ENCODE peak calls at places on chromosomes 1 and 21, in nine cellular contexts. One of them, this sample, is unnamed.

GRCh38 chr1:23216771-23217420 is 406 bp downstream of the HTR1D start:
- DNase-seq in kidney epithelial cell: no peak
- DNase-seq in coronary artery: no peak
- DNase-seq in activated B cell treated with CpG ODN at 0.5 μM for 24 hours: peak; percentile 41
- DNase-seq in HCT116: no peak
- DNase-seq in BJ: no peak
- DNase-seq in fibroblast of mammary gland: no peak
- DNase-seq in AG09319: no peak
- DNase-seq in lower lobe of right lung: no peak
- DNase-seq in this sample: peak; percentile 16

GRCh38 chr1:6870571-6870970 is 85.3 kb downstream of the CAMTA1 start:
- DNase-seq in lower lobe of right lung: no peak
- DNase-seq in BJ: no peak
- DNase-seq in coronary artery: no peak
- DNase-seq in activated B cell treated with CpG ODN at 0.5 μM for 24 hours: no peak
- DNase-seq in AG09319: no peak
- DNase-seq in kidney epithelial cell: no peak
- DNase-seq in fibroblast of mammary gland: no peak
- DNase-seq in HCT116: no peak
- DNase-seq in this sample: no peak

GRCh38 chr1:73813726-73814125 is 384.2 kb downstream of the LRRIQ3 start:
- DNase-seq in HCT116: no peak
- DNase-seq in fibroblast of mammary gland: no peak
- DNase-seq in lower lobe of right lung: no peak
- DNase-seq in activated B cell treated with CpG ODN at 0.5 μM for 24 hours: no peak
- DNase-seq in coronary artery: no peak
- DNase-seq in AG09319: no peak
- DNase-seq in kidney epithelial cell: no peak
- DNase-seq in BJ: no peak
- DNase-seq in this sample: peak; percentile 2

GRCh38 chr1:223747838-223748335 is 35.5 kb downstream of the CAPN2 start:
- DNase-seq in kidney epithelial cell: no peak
- DNase-seq in HCT116: no peak
- DNase-seq in AG09319: no peak
- DNase-seq in activated B cell treated with CpG ODN at 0.5 μM for 24 hours: no peak
- DNase-seq in fibroblast of mammary gland: peak; percentile 49
- DNase-seq in BJ: no peak
- DNase-seq in lower lobe of right lung: no peak
- DNase-seq in coronary artery: no peak
- DNase-seq in this sample: peak; percentile 94

GRCh38 chr1:231924183-231924582 is 297.6 kb downstream of the DISC1 start:
- DNase-seq in coronary artery: no peak
- DNase-seq in lower lobe of right lung: no peak
- DNase-seq in fibroblast of mammary gland: no peak
- DNase-seq in BJ: no peak
- DNase-seq in kidney epithelial cell: no peak
- DNase-seq in AG09319: no peak
- DNase-seq in activated B cell treated with CpG ODN at 0.5 μM for 24 hours: no peak
- DNase-seq in HCT116: no peak
- DNase-seq in this sample: no peak

GRCh38 chr1:38489844-38490270 is 369.7 kb downstream of the RRAGC start:
- DNase-seq in kidney epithelial cell: no peak
- DNase-seq in BJ: no peak
- DNase-seq in lower lobe of right lung: no peak
- DNase-seq in HCT116: peak; percentile 64
- DNase-seq in AG09319: no peak
- DNase-seq in activated B cell treated with CpG ODN at 0.5 μM for 24 hours: no peak
- DNase-seq in coronary artery: no peak
- DNase-seq in fibroblast of mammary gland: peak; percentile 4
- DNase-seq in this sample: peak; percentile 35

GRCh38 chr1:23019851-23020625 is 770 bp downstream of the KDM1A start:
- DNase-seq in lower lobe of right lung: peak; percentile 53
- DNase-seq in coronary artery: no peak
- DNase-seq in HCT116: no peak
- DNase-seq in AG09319: no peak
- DNase-seq in BJ: no peak
- DNase-seq in activated B cell treated with CpG ODN at 0.5 μM for 24 hours: no peak
- DNase-seq in fibroblast of mammary gland: peak; percentile 49
- DNase-seq in kidney epithelial cell: no peak
- DNase-seq in this sample: peak; percentile 32

GRCh38 chr1:2194319-2194897 is at the start of gene FAAP20:
- DNase-seq in BJ: no peak
- DNase-seq in lower lobe of right lung: no peak
- DNase-seq in AG09319: no peak
- DNase-seq in fibroblast of mammary gland: peak; percentile 54
- DNase-seq in activated B cell treated with CpG ODN at 0.5 μM for 24 hours: no peak
- DNase-seq in coronary artery: no peak
- DNase-seq in HCT116: peak; percentile 26
- DNase-seq in kidney epithelial cell: no peak
- DNase-seq in this sample: peak; percentile 66

GRCh38 chr1:32702599-32703478 is at the start of gene SYNC:
- DNase-seq in BJ: peak; percentile 31
- DNase-seq in fibroblast of mammary gland: peak; percentile 58
- DNase-seq in activated B cell treated with CpG ODN at 0.5 μM for 24 hours: peak; percentile 30
- DNase-seq in kidney epithelial cell: no peak
- DNase-seq in lower lobe of right lung: peak; percentile 81
- DNase-seq in coronary artery: peak; percentile 83
- DNase-seq in HCT116: no peak
- DNase-seq in AG09319: peak; percentile 45
- DNase-seq in this sample: peak; percentile 25

GRCh38 chr1:151165281-151165737 is 393 bp downstream of the LYSMD1 start:
- DNase-seq in activated B cell treated with CpG ODN at 0.5 μM for 24 hours: no peak
- DNase-seq in lower lobe of right lung: no peak
- DNase-seq in coronary artery: peak; percentile 87
- DNase-seq in BJ: no peak
- DNase-seq in HCT116: no peak
- DNase-seq in kidney epithelial cell: no peak
- DNase-seq in fibroblast of mammary gland: peak; percentile 59
- DNase-seq in AG09319: no peak
- DNase-seq in this sample: peak; percentile 32

GRCh38 chr1:51898090-51898734 is 19.7 kb upstream of the NRDC start:
- DNase-seq in AG09319: peak; percentile 63
- DNase-seq in coronary artery: no peak
- DNase-seq in fibroblast of mammary gland: peak; percentile 93
- DNase-seq in lower lobe of right lung: no peak
- DNase-seq in HCT116: no peak
- DNase-seq in activated B cell treated with CpG ODN at 0.5 μM for 24 hours: no peak
- DNase-seq in BJ: peak; percentile 91
- DNase-seq in kidney epithelial cell: peak; percentile 52
- DNase-seq in this sample: peak; percentile 72

GRCh38 chr1:32163405-32163804 is 16.1 kb upstream of the TXLNA start:
- DNase-seq in AG09319: no peak
- DNase-seq in lower lobe of right lung: no peak
- DNase-seq in kidney epithelial cell: no peak
- DNase-seq in coronary artery: no peak
- DNase-seq in BJ: no peak
- DNase-seq in HCT116: no peak
- DNase-seq in fibroblast of mammary gland: no peak
- DNase-seq in activated B cell treated with CpG ODN at 0.5 μM for 24 hours: no peak
- DNase-seq in this sample: no peak

GRCh38 chr21:39029086-39029772 is 154.0 kb downstream of the PSMG1 start:
- DNase-seq in HCT116: no peak
- DNase-seq in fibroblast of mammary gland: peak; percentile 44
- DNase-seq in lower lobe of right lung: no peak
- DNase-seq in AG09319: peak; percentile 44
- DNase-seq in activated B cell treated with CpG ODN at 0.5 μM for 24 hours: no peak
- DNase-seq in coronary artery: no peak
- DNase-seq in kidney epithelial cell: no peak
- DNase-seq in BJ: peak; percentile 41
- DNase-seq in this sample: no peak

GRCh38 chr21:36630485-36631206 is 68.3 kb upstream of the SIM2 start:
- DNase-seq in HCT116: peak; percentile 32
- DNase-seq in lower lobe of right lung: peak; percentile 67
- DNase-seq in activated B cell treated with CpG ODN at 0.5 μM for 24 hours: peak; percentile 27
- DNase-seq in BJ: no peak
- DNase-seq in coronary artery: no peak
- DNase-seq in fibroblast of mammary gland: peak; percentile 45
- DNase-seq in kidney epithelial cell: no peak
- DNase-seq in AG09319: no peak
- DNase-seq in this sample: peak; percentile 71

GRCh38 chr21:45846373-45847160 is 135.0 kb upstream of the COL6A1 start:
- DNase-seq in fibroblast of mammary gland: peak; percentile 63
- DNase-seq in coronary artery: peak; percentile 58
- DNase-seq in lower lobe of right lung: no peak
- DNase-seq in AG09319: no peak
- DNase-seq in kidney epithelial cell: no peak
- DNase-seq in BJ: no peak
- DNase-seq in activated B cell treated with CpG ODN at 0.5 μM for 24 hours: no peak
- DNase-seq in HCT116: no peak
- DNase-seq in this sample: no peak

DNA sequence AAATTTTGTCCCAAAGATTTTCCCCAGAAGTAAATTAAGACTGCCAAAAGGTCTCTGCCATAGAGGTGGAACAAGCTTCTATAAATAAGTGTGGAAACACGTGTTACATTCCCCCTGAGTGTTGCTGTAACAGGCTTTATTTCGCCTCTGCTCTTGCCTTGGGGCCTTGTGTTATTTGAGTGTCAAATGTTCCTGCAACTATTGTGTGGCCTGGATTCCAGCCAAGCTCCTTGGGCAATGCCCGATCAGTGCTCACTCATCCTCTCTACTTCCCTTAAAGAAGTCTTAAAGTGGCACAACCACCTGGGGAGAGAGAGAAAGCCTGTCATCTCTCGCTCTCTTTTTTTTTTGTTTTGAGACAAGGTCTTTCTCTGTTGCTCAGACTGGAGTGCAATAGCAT is 156.7 kb downstream of the NR5A2 start:
- DNase-seq in fibroblast of mammary gland: peak; percentile 73
- DNase-seq in BJ: no peak
- DNase-seq in HCT116: peak; percentile 42
- DNase-seq in coronary artery: no peak
- DNase-seq in activated B cell treated with CpG ODN at 0.5 μM for 24 hours: no peak
- DNase-seq in AG09319: peak; percentile 65
- DNase-seq in lower lobe of right lung: peak; percentile 94
- DNase-seq in kidney epithelial cell: peak; percentile 89
- DNase-seq in this sample: peak; percentile 100
- TF ChIP-seq CTCF in fibroblast of mammary gland: no peak
- TF ChIP-seq CTCF in BJ: no peak
- TF ChIP-seq CTCF in HCT116: no peak
- TF ChIP-seq CTCF in coronary artery: no peak
- TF ChIP-seq CTCF in activated B cell treated with CpG ODN at 0.5 μM for 24 hours: no peak
- TF ChIP-seq CTCF in AG09319: no peak
- TF ChIP-seq CTCF in lower lobe of right lung: no peak
- TF ChIP-seq CTCF in kidney epithelial cell: no peak
- TF ChIP-seq CTCF in this sample: no peak

GRCh38 chr1:15409400-15410222 is at the start of gene EFHD2:
- DNase-seq in HCT116: no peak
- DNase-seq in coronary artery: no peak
- DNase-seq in BJ: no peak
- DNase-seq in fibroblast of mammary gland: peak; percentile 63
- DNase-seq in AG09319: no peak
- DNase-seq in lower lobe of right lung: peak; percentile 93
- DNase-seq in activated B cell treated with CpG ODN at 0.5 μM for 24 hours: peak; percentile 84
- DNase-seq in kidney epithelial cell: no peak
- DNase-seq in this sample: peak; percentile 76
- TF ChIP-seq CTCF in HCT116: no peak
- TF ChIP-seq CTCF in coronary artery: no peak
- TF ChIP-seq CTCF in BJ: no peak
- TF ChIP-seq CTCF in fibroblast of mammary gland: no peak
- TF ChIP-seq CTCF in AG09319: no peak
- TF ChIP-seq CTCF in lower lobe of right lung: no peak
- TF ChIP-seq CTCF in activated B cell treated with CpG ODN at 0.5 μM for 24 hours: no peak
- TF ChIP-seq CTCF in kidney epithelial cell: no peak
- TF ChIP-seq CTCF in this sample: no peak

GRCh38 chr1:93815738-93816110 is 63.3 kb downstream of the DNTTIP2 start:
- DNase-seq in BJ: no peak
- DNase-seq in fibroblast of mammary gland: no peak
- DNase-seq in HCT116: no peak
- DNase-seq in lower lobe of right lung: no peak
- DNase-seq in activated B cell treated with CpG ODN at 0.5 μM for 24 hours: no peak
- DNase-seq in kidney epithelial cell: no peak
- DNase-seq in coronary artery: no peak
- DNase-seq in AG09319: no peak
- DNase-seq in this sample: no peak

GRCh38 chr1:93814795-93815737 is 63.9 kb downstream of the DNTTIP2 start:
- DNase-seq in fibroblast of mammary gland: no peak
- DNase-seq in AG09319: no peak
- DNase-seq in lower lobe of right lung: no peak
- DNase-seq in kidney epithelial cell: no peak
- DNase-seq in activated B cell treated with CpG ODN at 0.5 μM for 24 hours: no peak
- DNase-seq in HCT116: no peak
- DNase-seq in BJ: no peak
- DNase-seq in coronary artery: no peak
- DNase-seq in this sample: no peak

GRCh38 chr1:93814059-93814794 is 64.8 kb downstream of the DNTTIP2 start:
- DNase-seq in AG09319: peak; percentile 59
- DNase-seq in BJ: no peak
- DNase-seq in coronary artery: no peak
- DNase-seq in fibroblast of mammary gland: peak; percentile 88
- DNase-seq in activated B cell treated with CpG ODN at 0.5 μM for 24 hours: no peak
- DNase-seq in HCT116: peak; percentile 82
- DNase-seq in kidney epithelial cell: peak; percentile 41
- DNase-seq in lower lobe of right lung: no peak
- DNase-seq in this sample: peak; percentile 90

GRCh38 chr1:93811646-93812045 is 67.4 kb downstream of the DNTTIP2 start:
- DNase-seq in lower lobe of right lung: no peak
- DNase-seq in AG09319: no peak
- DNase-seq in BJ: peak; percentile 93
- DNase-seq in coronary artery: no peak
- DNase-seq in activated B cell treated with CpG ODN at 0.5 μM for 24 hours: no peak
- DNase-seq in fibroblast of mammary gland: peak; percentile 32
- DNase-seq in HCT116: no peak
- DNase-seq in kidney epithelial cell: no peak
- DNase-seq in this sample: no peak

GRCh38 chr1:93813076-93813475 is 65.9 kb downstream of the DNTTIP2 start:
- DNase-seq in AG09319: no peak
- DNase-seq in activated B cell treated with CpG ODN at 0.5 μM for 24 hours: no peak
- DNase-seq in BJ: no peak
- DNase-seq in lower lobe of right lung: no peak
- DNase-seq in fibroblast of mammary gland: peak; percentile 35
- DNase-seq in coronary artery: no peak
- DNase-seq in HCT116: no peak
- DNase-seq in kidney epithelial cell: no peak
- DNase-seq in this sample: peak; percentile 51
- TF ChIP-seq CTCF in AG09319: no peak
- TF ChIP-seq CTCF in activated B cell treated with CpG ODN at 0.5 μM for 24 hours: no peak
- TF ChIP-seq CTCF in BJ: no peak
- TF ChIP-seq CTCF in lower lobe of right lung: no peak
- TF ChIP-seq CTCF in fibroblast of mammary gland: peak; percentile 3
- TF ChIP-seq CTCF in coronary artery: no peak
- TF ChIP-seq CTCF in HCT116: peak; percentile 13
- TF ChIP-seq CTCF in kidney epithelial cell: no peak
- TF ChIP-seq CTCF in this sample: peak; percentile 25

DNA sequence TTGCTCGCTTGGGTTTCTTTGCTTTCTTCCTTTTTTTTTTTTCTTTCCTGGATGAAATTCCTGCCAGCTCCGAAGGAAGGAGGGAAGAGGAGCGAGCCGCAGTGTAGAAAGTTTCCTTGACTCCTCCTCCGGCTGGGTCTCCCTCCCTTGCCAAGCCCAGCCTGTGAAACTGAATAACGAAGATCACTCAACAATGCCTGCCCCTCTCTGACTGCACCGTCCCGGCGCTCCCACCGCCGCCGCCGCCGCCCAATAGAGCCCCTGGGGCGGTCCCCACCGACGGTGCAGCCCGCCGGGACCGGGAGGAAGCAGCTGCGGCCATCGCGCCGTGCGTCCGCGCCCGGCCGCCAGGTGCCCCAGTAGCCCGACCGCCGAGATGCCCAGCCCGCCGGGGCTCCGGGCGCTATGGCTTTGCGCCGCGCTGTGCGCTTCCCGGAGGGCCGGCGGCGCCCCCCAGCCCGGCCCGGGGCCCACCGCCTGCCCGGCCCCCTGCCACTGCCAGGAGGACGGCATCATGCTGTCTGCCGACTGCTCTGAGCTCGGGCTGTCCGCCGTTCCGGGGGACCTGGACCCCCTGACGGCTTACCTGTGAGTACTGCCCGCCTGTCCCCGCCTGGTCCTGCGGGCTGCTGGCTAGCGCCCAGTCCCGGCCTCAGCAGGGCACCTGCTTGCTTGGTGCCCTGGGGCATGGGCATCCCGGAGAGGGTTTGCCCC is at the start of gene LGR6:
- DNase-seq in fibroblast of mammary gland: no peak
- DNase-seq in kidney epithelial cell: no peak
- DNase-seq in activated B cell treated with CpG ODN at 0.5 μM for 24 hours: peak; percentile 31
- DNase-seq in BJ: no peak
- DNase-seq in coronary artery: no peak
- DNase-seq in HCT116: no peak
- DNase-seq in AG09319: no peak
- DNase-seq in lower lobe of right lung: no peak
- DNase-seq in this sample: no peak
- TF ChIP-seq CTCF in fibroblast of mammary gland: no peak
- TF ChIP-seq CTCF in kidney epithelial cell: no peak
- TF ChIP-seq CTCF in activated B cell treated with CpG ODN at 0.5 μM for 24 hours: no peak
- TF ChIP-seq CTCF in BJ: no peak
- TF ChIP-seq CTCF in coronary artery: peak; percentile 10
- TF ChIP-seq CTCF in HCT116: no peak
- TF ChIP-seq CTCF in AG09319: no peak
- TF ChIP-seq CTCF in lower lobe of right lung: no peak
- TF ChIP-seq CTCF in this sample: no peak